ENCODE peak calls at places on chromosomes 12 and 14, in ten cellular contexts. Y is pancreas, X is frontal cortex, R is AG08395, C is non-pigmented ciliary epithelial cell, F is gastrocnemius medialis, U is Panc1, W is GM12878, S is fibroblast of lung, K is neural crest cell. J is an unnamed sample.

GRCh38 chr14:52395728-52396127 is 81.6 kb downstream of the PTGER2 start:
- DNase-seq in Y (no peak), X (no peak), R (no peak), C (no peak), F (no peak), U (no peak), W (no peak), S (no peak), K (no peak), J (no peak)

GRCh38 chr14:89378119-89378518 is 38.9 kb downstream of the FOXN3 start:
- DNase-seq in Y (no peak), X (no peak), R (no peak), C (peak), F (no peak), U (no peak), W (no peak), S (peak), K (no peak), J (no peak)

GRCh38 chr12:38151991-38152700 is 164.4 kb upstream of the ALG10B start:
- DNase-seq in Y (no peak), X (no peak), R (no peak), C (no peak), F (no peak), U (no peak), W (no peak), S (no peak), K (no peak), J (no peak)

GRCh38 chr12:110581951-110582285 is 1.2 kb downstream of the PPTC7 start:
- DNase-seq in Y (no peak), X (no peak), R (no peak), C (no peak), F (peak), U (no peak), W (no peak), S (peak), K (no peak), J (no peak)

GRCh38 chr14:71552809-71553208 is 379.4 kb upstream of the RGS6 start:
- DNase-seq in Y (no peak), X (no peak), R (no peak), C (no peak), F (no peak), U (no peak), W (no peak), S (no peak), K (no peak), J (no peak)

GRCh38 chr12:122681814-122682213 is 21.3 kb downstream of the HCAR2 start:
- DNase-seq in Y (no peak), X (no peak), R (peak), C (no peak), F (no peak), U (no peak), W (peak), S (no peak), K (no peak), J (peak)

GRCh38 chr12:88870000-88870737 is 289.9 kb upstream of the KITLG start:
- DNase-seq in Y (no peak), X (no peak), R (peak), C (no peak), F (no peak), U (no peak), W (no peak), S (peak), K (no peak), J (peak)

GRCh38 chr12:115456946-115457689 is 773.1 kb upstream of the TBX3 start:
- DNase-seq in Y (no peak), X (no peak), R (no peak), C (no peak), F (no peak), U (no peak), W (no peak), S (no peak), K (no peak), J (no peak)

GRCh38 chr14:77265187-77265515 is 5.9 kb downstream of the NGB start:
- DNase-seq in Y (no peak), X (no peak), R (no peak), C (no peak), F (no peak), U (no peak), W (no peak), S (no peak), K (no peak), J (no peak)

GRCh38 chr12:132669166-132669879 is 17.8 kb downstream of the POLE start:
- DNase-seq in Y (no peak), X (no peak), R (no peak), C (no peak), F (no peak), U (no peak), W (no peak), S (no peak), K (no peak), J (no peak)

GRCh38 chr14:84482256-84483071 is 1047.5 kb upstream of the FLRT2 start:
- DNase-seq in Y (no peak), X (no peak), R (peak), C (peak), F (no peak), U (no peak), W (no peak), S (peak), K (no peak), J (peak)

GRCh38 chr12:111741235-111741812 is 25.4 kb upstream of the ALDH2 start:
- DNase-seq in Y (peak), X (no peak), R (no peak), C (no peak), F (no peak), U (no peak), W (no peak), S (peak), K (no peak), J (no peak)

GRCh38 chr14:36524220-36524837 is 4.3 kb upstream of the NKX2-1 start:
- DNase-seq in Y (no peak), X (no peak), R (no peak), C (no peak), F (no peak), U (no peak), W (no peak), S (no peak), K (no peak), J (no peak)

GRCh38 chr12:121942145-121942718 is 23.8 kb downstream of the CFAP251 start:
- DNase-seq in Y (no peak), X (no peak), R (no peak), C (no peak), F (no peak), U (no peak), W (no peak), S (peak), K (no peak), J (no peak)

GRCh38 chr12:6534914-6535696 is 788 bp downstream of the GAPDH start:
- DNase-seq in Y (peak), X (peak), R (peak), C (no peak), F (peak), U (no peak), W (no peak), S (peak), K (peak), J (peak)

GRCh38 chr12:49807991-49808580 is 20.1 kb downstream of the NCKAP5L start:
- DNase-seq in Y (no peak), X (no peak), R (no peak), C (no peak), F (no peak), U (no peak), W (no peak), S (no peak), K (no peak), J (no peak)

GRCh38 chr14:44778562-44778961 is 183.2 kb downstream of the KLHL28 start:
- DNase-seq in Y (no peak), X (no peak), R (no peak), C (peak), F (no peak), U (no peak), W (no peak), S (peak), K (no peak), J (peak)

GRCh38 chr12:110537605-110538409 is 35.7 kb downstream of the RAD9B start:
- DNase-seq in Y (no peak), X (no peak), R (no peak), C (no peak), F (peak), U (no peak), W (no peak), S (peak), K (no peak), J (no peak)

GRCh38 chr12:53333289-53333688 is 2.9 kb downstream of the SP7 start:
- DNase-seq in Y (no peak), X (no peak), R (no peak), C (no peak), F (no peak), U (no peak), W (no peak), S (no peak), K (no peak), J (no peak)